ENCODE peak calls at places on chromosomes 6 and 20, in nine cellular contexts. Y is PC-9, K is heart right ventricle, U is astrocyte, A is pancreas, S is testis, D is heart left ventricle, V is ovary, N is GM23248. C is an unnamed sample.

GRCh38 chr6:6804843-6805680 is 216.5 kb downstream of the LY86 start:
- DNase-seq in S (no peak), V (no peak), Y (no peak), A (no peak), K (no peak), N (no peak), U (no peak), D (no peak), C (no peak)

GRCh38 chr6:95243091-95243490 is 334.2 kb upstream of the MANEA start:
- DNase-seq in D (no peak), U (no peak), N (no peak), V (no peak), A (no peak), S (no peak), K (no peak), Y (no peak), C (no peak)

GRCh38 chr6:95410168-95410567 is 167.2 kb upstream of the MANEA start:
- DNase-seq in K (no peak), N (no peak), V (no peak), D (no peak), Y (no peak), S (no peak), A (no peak), U (no peak), C (no peak)

GRCh38 chr20:51529758-51530157 is 12.8 kb downstream of the NFATC2 start:
- DNase-seq in D (no peak), Y (no peak), N (no peak), S (peak; percentile 41), U (no peak), K (no peak), A (no peak), V (no peak), C (peak; percentile 13)

GRCh38 chr6:30799210-30799609 is 54.9 kb upstream of the IER3 start:
- DNase-seq in U (no peak), A (no peak), K (no peak), D (no peak), N (no peak), S (no peak), Y (no peak), V (no peak), C (no peak)

GRCh38 chr6:35449287-35449881 is 2.8 kb upstream of the FANCE start:
- DNase-seq in A (peak; percentile 20), N (peak; percentile 88), U (peak; percentile 38), S (peak; percentile 36), Y (peak; percentile 68), K (no peak), V (no peak), D (no peak), C (no peak)

GRCh38 chr20:33477386-33478234 is 12.3 kb upstream of the CBFA2T2 start:
- DNase-seq in N (no peak), K (no peak), D (no peak), A (no peak), V (no peak), Y (peak; percentile 43), S (no peak), U (no peak), C (no peak)

GRCh38 chr6:105424177-105424783 is 21.4 kb upstream of the PREP start:
- DNase-seq in N (peak; percentile 66), V (peak; percentile 30), Y (peak; percentile 57), A (no peak), U (peak; percentile 26), D (no peak), K (peak; percentile 19), S (peak; percentile 67), C (peak; percentile 19)

GRCh38 chr6:8108031-8108660 is 5.8 kb upstream of the EEF1E1 start:
- DNase-seq in D (no peak), S (no peak), A (no peak), V (no peak), N (peak; percentile 95), K (no peak), U (peak; percentile 87), Y (peak; percentile 78), C (peak; percentile 95)

GRCh38 chr6:82711992-82712788 is 348.6 kb downstream of the TPBG start:
- DNase-seq in D (no peak), A (no peak), N (peak; percentile 86), Y (no peak), K (peak; percentile 4), U (peak; percentile 47), S (no peak), V (no peak), C (peak; percentile 68)

GRCh38 chr6:816510-817084 is 123.7 kb upstream of the EXOC2 start:
- DNase-seq in D (no peak), S (no peak), A (no peak), V (no peak), U (no peak), Y (no peak), K (no peak), N (no peak), C (no peak)

GRCh38 chr6:44006123-44006871 is 121.0 kb downstream of the MRPL14 start:
- DNase-seq in U (peak; percentile 61), V (no peak), K (no peak), N (peak; percentile 42), S (no peak), D (no peak), A (no peak), Y (no peak), C (no peak)

DNA sequence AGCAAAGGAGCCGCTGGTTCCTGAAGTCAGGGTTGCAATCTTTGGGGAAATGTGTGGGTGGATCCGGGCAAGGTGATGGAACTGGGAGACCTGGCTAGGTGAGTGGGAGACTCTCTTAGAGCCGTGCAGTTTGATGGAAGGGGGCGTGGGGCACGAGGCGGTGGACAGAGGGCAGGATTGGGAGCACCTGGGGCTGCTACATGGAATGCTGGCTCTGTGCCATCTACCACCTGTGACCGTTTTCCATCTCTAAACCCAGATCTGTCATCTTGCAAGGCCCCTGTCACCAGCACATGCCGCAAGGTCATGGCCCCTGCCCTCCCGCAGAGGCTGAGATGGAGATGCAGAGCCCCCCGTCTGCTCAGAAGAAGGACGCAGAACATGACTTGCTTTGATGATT is 268.5 kb downstream of the SMOC2 start:
- DNase-seq in S (no peak), A (no peak), U (no peak), Y (no peak), K (no peak), N (no peak), V (peak; percentile 18), D (no peak), C (no peak)
- H3K9me3 ChIP-seq in S (no peaks in the 10 kb centered on the region), A (no peaks in the 10 kb centered on the region), U (peaks cover 7% of the 10 kb centered on the region), Y (no peaks in the 10 kb centered on the region), K (no peaks in the 10 kb centered on the region), N (no peaks in the 10 kb centered on the region), V (no peaks in the 10 kb centered on the region), D (no peaks in the 10 kb centered on the region), C (no peaks in the 10 kb centered on the region)

GRCh38 chr6:56526860-56527544 is 115.7 kb downstream of the DST start:
- DNase-seq in N (peak; percentile 34), V (no peak), K (no peak), D (no peak), Y (no peak), U (peak; percentile 19), A (no peak), S (no peak), C (no peak)
- H3K4me3 ChIP-seq in N (no peak overlapping the region), V (no peak overlapping the region), K (no peak overlapping the region), D (no peak overlapping the region), Y (no peak overlapping the region), U (no peak overlapping the region), A (no peak overlapping the region), S (no peak overlapping the region), C (no peak overlapping the region)

DNA sequence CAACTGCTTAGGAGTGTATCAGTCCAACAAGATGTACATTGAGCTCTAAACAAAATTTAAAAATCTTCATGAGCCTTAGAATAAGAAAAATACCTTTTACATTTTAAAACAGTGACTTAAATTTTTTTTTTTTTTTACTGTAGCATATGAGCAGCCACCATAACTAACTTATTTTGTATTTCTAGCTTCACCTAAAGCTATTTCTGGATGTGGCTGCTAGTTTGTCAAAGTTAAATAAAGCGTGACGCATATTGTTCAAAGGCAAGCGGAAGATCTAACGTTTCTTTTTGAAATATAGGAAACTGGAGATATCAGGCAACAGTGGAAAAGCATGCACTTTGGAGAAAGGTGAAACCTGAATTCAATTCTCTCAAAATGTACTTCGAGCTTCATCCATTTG is 3.3 kb upstream of the IL22RA2 start:
- DNase-seq in D (no peak), V (no peak), K (no peak), Y (no peak), U (no peak), A (no peak), N (no peak), S (no peak), C (no peak)
- H3K9me3 ChIP-seq in D (peaks cover 8% of the 10 kb centered on the region), V (no peaks in the 10 kb centered on the region), K (peaks cover 1% of the 10 kb centered on the region), Y (peaks cover 6% of the 10 kb centered on the region), U (no peaks in the 10 kb centered on the region), A (no peaks in the 10 kb centered on the region), N (no peaks in the 10 kb centered on the region), S (no peaks in the 10 kb centered on the region), C (peaks cover 6% of the 10 kb centered on the region)

GRCh38 chr20:53678990-53679596 is 85.5 kb upstream of the ZNF217 start:
- DNase-seq in N (no peak), D (no peak), K (no peak), Y (no peak), A (no peak), S (no peak), V (no peak), U (no peak), C (no peak)

GRCh38 chr20:53676519-53676822 is 82.8 kb upstream of the ZNF217 start:
- DNase-seq in N (no peak), U (no peak), K (no peak), S (no peak), Y (no peak), V (no peak), D (no peak), A (no peak), C (no peak)

GRCh38 chr20:53678315-53678989 is 84.8 kb upstream of the ZNF217 start:
- DNase-seq in Y (no peak), V (no peak), K (no peak), A (no peak), D (no peak), S (no peak), U (no peak), N (no peak), C (no peak)

GRCh38 chr20:53676987-53677386 is 83.3 kb upstream of the ZNF217 start:
- DNase-seq in D (no peak), S (no peak), K (no peak), N (no peak), A (no peak), V (no peak), Y (no peak), U (no peak), C (no peak)

DNA sequence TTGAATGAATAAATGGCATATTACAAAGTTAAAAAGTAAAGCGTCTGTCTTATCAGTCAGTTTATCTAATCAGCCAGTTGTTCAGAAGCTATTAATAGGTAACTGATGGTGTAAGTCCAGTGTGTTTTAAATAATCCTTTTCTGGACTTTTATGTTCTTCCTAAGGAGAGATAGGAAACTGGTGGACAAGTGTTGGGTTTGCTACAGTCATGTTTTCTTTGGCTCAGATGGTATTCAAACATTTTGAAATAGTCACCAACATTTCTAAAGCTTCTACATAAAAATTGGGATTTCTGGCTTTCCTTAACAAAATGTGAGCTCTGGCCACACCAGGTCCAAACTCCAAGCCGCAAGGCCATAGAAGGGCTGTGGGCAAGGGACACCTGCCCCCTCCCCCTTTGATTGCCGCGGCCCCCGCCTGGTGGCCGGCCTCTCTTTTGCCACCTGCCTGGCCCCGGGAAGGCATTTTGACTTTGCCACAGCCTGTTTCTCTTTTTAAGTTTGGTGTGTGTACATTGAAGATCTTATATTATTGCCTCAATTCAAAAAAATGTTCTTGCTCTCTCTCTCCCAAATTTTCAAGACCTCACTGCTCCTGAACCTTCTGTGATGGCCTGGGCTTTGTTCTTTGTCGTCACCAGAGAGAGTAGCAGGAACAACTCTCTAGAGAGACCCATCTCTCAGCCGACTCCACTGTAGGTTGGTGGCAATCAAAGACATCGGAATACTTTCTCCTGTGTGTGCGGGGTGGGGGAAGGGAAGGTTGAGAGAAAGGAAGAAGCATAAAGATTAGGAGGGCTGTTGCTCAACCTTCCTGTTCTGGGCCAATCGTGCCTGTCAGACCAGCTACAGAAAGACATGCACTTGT is 84.0 kb upstream of the ZNF217 start:
- DNase-seq in U (peak; percentile 49), Y (no peak), S (peak; percentile 32), K (peak; percentile 38), A (no peak), V (no peak), N (peak; percentile 24), D (peak; percentile 41), C (no peak)
- H3K4me3 ChIP-seq in U (no peak overlapping the region), Y (no peak overlapping the region), S (no peak overlapping the region), K (no peak overlapping the region), A (no peak overlapping the region), V (no peak overlapping the region), N (no peak overlapping the region), D (no peak overlapping the region), C (no peak overlapping the region)

C was measured in MG63.